ENCODE peak calls at places on chromosomes 13 and 19, in six cellular contexts. K, D, C, N, W and H are unnamed samples.

GRCh38 chr19:11373166-11373884 is 1.1 kb upstream of the SWSAP1 start:
- DNase-seq in K (peak; percentile 89), D (peak; percentile 25), N (no peak), W (peak; percentile 28), C (peak; percentile 80), H (no peak)

GRCh38 chr19:6800991-6801396 is 28.5 kb downstream of the VAV1 start:
- DNase-seq in W (no peak), N (no peak), D (peak; percentile 84), K (no peak), C (no peak), H (no peak)

GRCh38 chr13:97502192-97502591 is 68.2 kb downstream of the RAP2A start:
- DNase-seq in W (no peak), N (no peak), D (no peak), C (no peak), K (no peak), H (no peak)

GRCh38 chr13:27379126-27379525 is 45.3 kb upstream of the GTF3A start:
- DNase-seq in D (no peak), N (no peak), K (no peak), C (no peak), W (no peak), H (no peak)

GRCh38 chr13:59112375-59112774 is 1051.4 kb downstream of the DIAPH3 start:
- DNase-seq in W (no peak), K (no peak), N (peak; percentile 11), D (peak; percentile 100), C (no peak), H (peak; percentile 2)

GRCh38 chr13:97228850-97229521 is 6.9 kb downstream of the MBNL2 start:
- DNase-seq in K (no peak), W (no peak), C (no peak), D (peak; percentile 81), N (no peak), H (no peak)

GRCh38 chr13:29922281-29922821 is 71.9 kb upstream of the UBL3 start:
- DNase-seq in C (no peak), W (no peak), K (no peak), D (peak; percentile 61), N (no peak), H (no peak)

GRCh38 chr19:50803633-50804419 is 13.6 kb downstream of the ACP4 start:
- DNase-seq in K (no peak), C (no peak), W (peak; percentile 56), N (no peak), D (no peak), H (no peak)

GRCh38 chr13:45615501-45616101 is at the start of gene ERICH6B:
- DNase-seq in D (no peak), W (no peak), C (peak; percentile 72), N (no peak), K (peak; percentile 87), H (no peak)

GRCh38 chr13:109781384-109782065 is 4.9 kb downstream of the IRS2 start:
- DNase-seq in N (no peak), W (no peak), C (no peak), K (no peak), D (no peak), H (no peak)

GRCh38 chr19:45828523-45828922 is 13.4 kb upstream of the RSPH6A start:
- DNase-seq in C (no peak), N (no peak), W (no peak), K (no peak), D (no peak), H (no peak)

GRCh38 chr13:108508263-108508662 is 121.1 kb upstream of the MYO16 start:
- DNase-seq in K (peak; percentile 65), C (no peak), D (peak; percentile 6), W (no peak), N (no peak), H (no peak)
- TF ChIP-seq CTCF in K (peak; percentile 81), C (peak; percentile 22), D (peak; percentile 69), W (peak; percentile 13), N (peak; percentile 21), H (peak; percentile 41)

DNA sequence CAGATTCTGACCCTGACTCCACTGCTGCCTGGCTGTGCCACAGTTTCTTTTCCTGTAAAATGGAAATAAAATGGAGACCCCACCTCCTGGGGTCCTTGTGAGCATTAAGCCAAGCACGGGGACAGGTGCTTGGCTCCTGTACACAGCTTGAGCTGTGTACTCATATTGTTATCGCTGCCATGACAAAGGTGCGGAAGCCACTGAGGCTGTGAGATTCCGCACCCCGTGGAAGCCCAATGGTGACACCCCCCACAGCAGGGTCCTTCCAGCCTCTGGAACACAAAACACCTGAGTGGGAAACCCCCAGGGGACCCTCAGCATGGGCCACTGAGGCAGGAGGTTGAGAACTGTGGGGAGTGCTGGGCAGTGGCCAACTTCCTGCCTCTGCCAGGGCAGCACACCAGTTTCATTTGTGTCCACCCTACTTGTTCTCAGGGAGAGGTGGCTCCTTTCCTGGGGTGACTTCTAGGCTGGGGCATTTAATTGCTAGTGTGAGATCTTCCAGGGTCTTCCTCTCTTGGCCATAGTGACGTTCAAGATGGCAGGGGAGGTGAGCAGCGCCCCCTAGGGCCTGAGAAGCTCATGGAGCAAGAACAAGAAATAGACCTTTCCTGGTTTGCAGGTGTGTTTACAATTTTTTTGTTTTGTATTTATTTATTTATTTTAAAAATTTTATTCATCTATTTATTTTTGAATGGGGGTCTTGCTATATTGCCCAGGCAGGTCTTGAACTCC is 5.4 kb upstream of the JSRP1 start:
- DNase-seq in D (no peak), C (no peak), N (peak; percentile 66), W (peak; percentile 78), K (peak; percentile 84), H (no peak)
- TF ChIP-seq CTCF in D (peak; percentile 48), C (peak; percentile 43), N (peak; percentile 54), W (peak; percentile 73), K (peak; percentile 87), H (peak; percentile 84)

DNA sequence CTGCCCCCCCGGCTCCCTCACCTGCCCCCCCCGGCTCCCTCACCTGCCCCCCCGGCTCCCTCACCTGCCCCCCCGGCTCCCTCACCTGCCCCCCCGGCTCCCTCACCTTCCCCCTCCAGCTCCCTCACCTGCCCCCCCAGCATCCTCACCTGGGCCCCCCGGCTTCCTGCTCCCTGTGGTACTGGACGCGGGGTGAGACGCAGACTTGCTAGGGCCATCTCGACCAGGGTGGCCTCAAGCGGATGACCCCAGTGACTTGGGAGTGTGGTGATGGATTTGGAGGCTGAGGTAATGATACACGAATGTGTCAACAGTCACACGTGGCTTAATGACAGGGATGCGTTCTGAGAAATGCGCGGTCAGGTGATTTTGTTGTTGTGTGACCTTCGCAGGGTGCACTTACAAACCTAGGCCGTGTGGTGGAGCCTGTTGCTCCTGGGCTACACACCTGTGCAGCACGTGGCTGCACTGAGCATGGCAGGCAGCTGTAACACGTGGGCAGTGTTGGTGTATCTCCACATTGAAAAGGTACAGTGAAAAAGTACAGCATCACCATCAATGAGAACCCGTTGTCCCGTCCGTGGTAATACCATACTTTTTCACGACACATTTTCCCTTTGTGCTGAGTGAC is 197.8 kb downstream of the TEX29 start:
- DNase-seq in C (no peak), W (no peak), K (peak; percentile 66), D (no peak), N (no peak), H (no peak)
- TF ChIP-seq CTCF in C (no peak), W (no peak), K (peak; percentile 57), D (no peak), N (no peak), H (no peak)

GRCh38 chr13:113728571-113729054 is 30.4 kb upstream of the TMEM255B start:
- DNase-seq in D (no peak), N (no peak), K (no peak), W (no peak), C (no peak), H (no peak)
- TF ChIP-seq CTCF in D (no peak), N (no peak), K (no peak), W (no peak), C (no peak), H (no peak)

GRCh38 chr13:103386341-103386740 is 320.1 kb upstream of the SLC10A2 start:
- DNase-seq in N (no peak), C (no peak), W (no peak), D (peak; percentile 29), K (no peak), H (no peak)

GRCh38 chr13:103394670-103395069 is 328.5 kb upstream of the SLC10A2 start:
- DNase-seq in W (no peak), N (no peak), K (no peak), D (no peak), C (no peak), H (no peak)

DNA sequence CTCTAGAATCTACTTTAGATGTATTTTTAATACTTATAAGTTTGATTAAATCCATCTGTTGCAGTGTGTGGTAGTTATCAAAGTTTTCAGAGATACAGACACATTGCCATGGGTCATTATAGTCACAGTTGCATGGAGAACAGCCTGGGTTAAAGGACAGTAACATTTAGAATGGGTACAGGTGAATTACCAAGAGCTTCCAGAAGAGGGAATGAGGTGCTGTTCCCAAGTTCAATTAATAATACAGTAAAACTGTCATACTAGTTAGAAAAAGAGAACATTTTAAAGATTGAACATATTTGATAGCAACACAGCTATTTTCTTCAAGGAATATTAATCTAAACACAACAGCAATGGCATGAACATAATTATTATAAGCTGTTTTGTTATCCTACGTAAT is 322.6 kb upstream of the SLC10A2 start:
- DNase-seq in W (no peak), D (no peak), N (no peak), C (no peak), K (no peak), H (no peak)
- TF ChIP-seq CTCF in W (no peak), D (no peak), N (no peak), C (no peak), K (peak; percentile 72), H (no peak)

GRCh38 chr13:25059943-25060342 is 36.0 kb upstream of the PABPC3 start:
- DNase-seq in N (no peak), W (no peak), D (no peak), C (no peak), K (no peak), H (no peak)

GRCh38 chr13:25059166-25059565 is 36.8 kb upstream of the PABPC3 start:
- DNase-seq in D (no peak), K (no peak), N (no peak), C (no peak), W (no peak), H (no peak)

GRCh38 chr13:25064396-25064795 is 31.5 kb upstream of the PABPC3 start:
- DNase-seq in D (no peak), N (no peak), W (no peak), C (no peak), K (no peak), H (no peak)

GRCh38 chr13:25065974-25066770 is 29.8 kb upstream of the PABPC3 start:
- DNase-seq in N (no peak), C (no peak), W (no peak), D (no peak), K (no peak), H (no peak)

DNA sequence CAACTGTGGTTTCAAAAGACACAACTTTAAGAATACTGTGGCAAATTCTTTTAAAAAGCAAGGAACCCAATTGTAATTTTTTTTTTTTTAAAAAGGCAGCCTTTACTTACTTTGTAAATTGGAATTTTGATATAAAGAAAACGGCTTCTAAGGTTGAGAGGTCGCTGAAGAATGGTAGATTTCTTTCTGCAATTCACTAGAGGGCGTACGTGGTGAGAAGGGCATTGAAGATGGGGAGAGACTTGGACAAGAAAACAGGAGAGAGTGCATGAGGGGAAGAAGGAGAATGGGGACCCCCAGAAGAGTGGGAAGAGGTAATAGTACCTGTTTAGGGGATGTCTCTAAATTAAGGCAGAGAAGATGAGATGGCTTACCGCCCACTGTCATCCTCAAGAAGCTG is 33.5 kb upstream of the PABPC3 start:
- DNase-seq in N (no peak), D (no peak), C (no peak), K (no peak), W (no peak), H (no peak)
- TF ChIP-seq CTCF in N (no peak), D (no peak), C (no peak), K (peak; percentile 57), W (peak; percentile 20), H (no peak)

GRCh38 chr19:43560687-43561086 is 14.6 kb downstream of the XRCC1 start:
- DNase-seq in C (no peak), K (peak; percentile 53), W (no peak), D (no peak), N (no peak), H (no peak)
- TF ChIP-seq CTCF in C (no peak), K (peak; percentile 41), W (no peak), D (peak; percentile 13), N (no peak), H (peak; percentile 10)